ENCODE peak calls at places on chromosomes 2 and 18, in seven cellular contexts. One of them, this sample, is unnamed.
A peak's percentile ranks its signal among the peaks of the same experiment; 100 is the strongest.

GRCh38 chr2:240162032-240162431 is 21.6 kb upstream of the OTOS start:
- DNase-seq in H9: no peak
- DNase-seq in fibroblast of the aortic adventitia: no peak
- DNase-seq in Peyer's patch: no peak
- DNase-seq in GF-D8: no peak
- DNase-seq in iris pigment epithelial cell: no peak
- DNase-seq in stimulated activated naive CD4-positive, alpha-beta T cell: no peak
- DNase-seq in this sample: no peak

GRCh38 chr18:23844991-23845680 is 155.9 kb downstream of the LAMA3 start:
- DNase-seq in H9: no peak
- DNase-seq in fibroblast of the aortic adventitia: peak; percentile 27
- DNase-seq in Peyer's patch: no peak
- DNase-seq in GF-D8: no peak
- DNase-seq in iris pigment epithelial cell: peak; percentile 48
- DNase-seq in stimulated activated naive CD4-positive, alpha-beta T cell: no peak
- DNase-seq in this sample: no peak

GRCh38 chr2:18860179-18860578 is 270.8 kb upstream of the NT5C1B start:
- DNase-seq in H9: no peak
- DNase-seq in fibroblast of the aortic adventitia: peak; percentile 44
- DNase-seq in Peyer's patch: no peak
- DNase-seq in GF-D8: no peak
- DNase-seq in iris pigment epithelial cell: no peak
- DNase-seq in stimulated activated naive CD4-positive, alpha-beta T cell: no peak
- DNase-seq in this sample: no peak

GRCh38 chr18:61738488-61738887 is 154.3 kb downstream of the RNF152 start:
- DNase-seq in H9: no peak
- DNase-seq in fibroblast of the aortic adventitia: peak; percentile 26
- DNase-seq in Peyer's patch: no peak
- DNase-seq in GF-D8: no peak
- DNase-seq in iris pigment epithelial cell: peak; percentile 40
- DNase-seq in stimulated activated naive CD4-positive, alpha-beta T cell: no peak
- DNase-seq in this sample: no peak

GRCh38 chr2:101956465-101957030 is 35.2 kb upstream of the IL1R2 start:
- DNase-seq in H9: no peak
- DNase-seq in fibroblast of the aortic adventitia: peak; percentile 69
- DNase-seq in Peyer's patch: no peak
- DNase-seq in GF-D8: no peak
- DNase-seq in iris pigment epithelial cell: no peak
- DNase-seq in stimulated activated naive CD4-positive, alpha-beta T cell: no peak
- DNase-seq in this sample: no peak

GRCh38 chr18:56200381-56200831 is 438.0 kb downstream of the TXNL1 start:
- DNase-seq in H9: no peak
- DNase-seq in fibroblast of the aortic adventitia: peak; percentile 59
- DNase-seq in Peyer's patch: no peak
- DNase-seq in GF-D8: no peak
- DNase-seq in iris pigment epithelial cell: peak; percentile 75
- DNase-seq in stimulated activated naive CD4-positive, alpha-beta T cell: no peak
- DNase-seq in this sample: no peak

GRCh38 chr2:218017211-218018053 is 14.6 kb upstream of the TNS1 start:
- DNase-seq in H9: no peak
- DNase-seq in fibroblast of the aortic adventitia: no peak
- DNase-seq in Peyer's patch: peak; percentile 37
- DNase-seq in GF-D8: no peak
- DNase-seq in iris pigment epithelial cell: no peak
- DNase-seq in stimulated activated naive CD4-positive, alpha-beta T cell: no peak
- DNase-seq in this sample: no peak

GRCh38 chr2:223944166-223944703 is 900 bp downstream of the WDFY1 start:
- DNase-seq in H9: peak; percentile 64
- DNase-seq in fibroblast of the aortic adventitia: no peak
- DNase-seq in Peyer's patch: peak; percentile 73
- DNase-seq in GF-D8: no peak
- DNase-seq in iris pigment epithelial cell: peak; percentile 36
- DNase-seq in stimulated activated naive CD4-positive, alpha-beta T cell: peak; percentile 18
- DNase-seq in this sample: peak; percentile 5

GRCh38 chr2:67012165-67012564 is 385.0 kb upstream of the ETAA1 start:
- DNase-seq in H9: no peak
- DNase-seq in fibroblast of the aortic adventitia: no peak
- DNase-seq in Peyer's patch: no peak
- DNase-seq in GF-D8: no peak
- DNase-seq in iris pigment epithelial cell: no peak
- DNase-seq in stimulated activated naive CD4-positive, alpha-beta T cell: no peak
- DNase-seq in this sample: no peak

GRCh38 chr2:27705851-27706622 is 42.3 kb downstream of the SLC4A1AP start:
- DNase-seq in H9: no peak
- DNase-seq in fibroblast of the aortic adventitia: peak; percentile 99
- DNase-seq in Peyer's patch: peak; percentile 58
- DNase-seq in GF-D8: no peak
- DNase-seq in iris pigment epithelial cell: peak; percentile 89
- DNase-seq in stimulated activated naive CD4-positive, alpha-beta T cell: no peak
- DNase-seq in this sample: no peak

GRCh38 chr2:237662671-237663093 is 35.3 kb downstream of the LRRFIP1 start:
- DNase-seq in H9: peak; percentile 94
- DNase-seq in fibroblast of the aortic adventitia: peak; percentile 70
- DNase-seq in Peyer's patch: peak; percentile 88
- DNase-seq in GF-D8: no peak
- DNase-seq in iris pigment epithelial cell: peak; percentile 95
- DNase-seq in stimulated activated naive CD4-positive, alpha-beta T cell: peak; percentile 32
- DNase-seq in this sample: no peak

GRCh38 chr2:159131882-159132281 is 154.6 kb downstream of the WDSUB1 start:
- DNase-seq in H9: no peak
- DNase-seq in fibroblast of the aortic adventitia: peak; percentile 96
- DNase-seq in Peyer's patch: no peak
- DNase-seq in GF-D8: no peak
- DNase-seq in iris pigment epithelial cell: peak; percentile 97
- DNase-seq in stimulated activated naive CD4-positive, alpha-beta T cell: no peak
- DNase-seq in this sample: no peak

GRCh38 chr2:179263015-179263414 is 1.6 kb downstream of the SESTD1 start:
- DNase-seq in H9: no peak
- DNase-seq in fibroblast of the aortic adventitia: peak; percentile 90
- DNase-seq in Peyer's patch: no peak
- DNase-seq in GF-D8: no peak
- DNase-seq in iris pigment epithelial cell: peak; percentile 59
- DNase-seq in stimulated activated naive CD4-positive, alpha-beta T cell: no peak
- DNase-seq in this sample: no peak

This sample was measured in naive thymus-derived CD8-positive, alpha-beta T cell.